ENCODE peak calls at places on chromosomes 4 and X, in seven cellular contexts. H, D, N, C, G, E and Z are unnamed samples.

GRCh38 chrX:3788494-3789233 is 75.2 kb upstream of the PRKX start:
- DNase-seq in E (no peak), N (no peak), H (no peak), D (no peak), G (no peak), C (no peak), Z (no peak)

GRCh38 chr4:47326067-47326466 is 137.4 kb downstream of the COMMD8 start:
- DNase-seq in D (no peak), G (no peak), N (no peak), E (no peak), H (no peak), C (no peak), Z (no peak)

GRCh38 chr4:170071196-170071595 is 18.6 kb downstream of the AADAT start:
- DNase-seq in G (no peak), D (no peak), E (no peak), C (no peak), H (no peak), N (no peak), Z (no peak)

GRCh38 chr4:86338989-86339388 is 20.9 kb downstream of the MAPK10 start:
- DNase-seq in N (no peak), D (no peak), C (no peak), E (no peak), G (no peak), H (peak; percentile 93), Z (no peak)

GRCh38 chr4:159142985-159143384 is 40.1 kb downstream of the RAPGEF2 start:
- DNase-seq in E (no peak), H (no peak), G (no peak), C (no peak), N (no peak), D (no peak), Z (no peak)

GRCh38 chr4:141099326-141099725 is 33.9 kb downstream of the RNF150 start:
- DNase-seq in D (no peak), G (no peak), E (no peak), N (no peak), H (peak; percentile 9), C (no peak), Z (no peak)

GRCh38 chr4:118557298-118557851 is 127.8 kb upstream of the METTL14 start:
- DNase-seq in H (peak; percentile 68), N (peak; percentile 52), G (no peak), C (no peak), E (no peak), D (peak; percentile 6), Z (no peak)

GRCh38 chr4:122003335-122003734 is 51.5 kb upstream of the TRPC3 start:
- DNase-seq in C (no peak), E (no peak), G (no peak), D (peak; percentile 24), H (no peak), N (no peak), Z (peak; percentile 66)

GRCh38 chr4:48801739-48802138 is 21.7 kb upstream of the FRYL start:
- DNase-seq in D (no peak), N (no peak), C (no peak), H (no peak), E (no peak), G (no peak), Z (no peak)

GRCh38 chr4:25531272-25531671 is 124.4 kb upstream of the SLC34A2 start:
- DNase-seq in H (no peak), D (no peak), N (no peak), C (no peak), E (no peak), G (no peak), Z (no peak)

GRCh38 chr4:6953751-6954380 is 44.2 kb downstream of the TBC1D14 start:
- DNase-seq in D (no peak), C (no peak), E (no peak), H (peak; percentile 80), N (no peak), G (no peak), Z (no peak)

GRCh38 chr4:8315343-8316250 is 46.0 kb downstream of the HTRA3 start:
- DNase-seq in D (peak; percentile 48), G (no peak), N (peak; percentile 61), C (peak; percentile 54), E (peak; percentile 85), H (peak; percentile 89), Z (peak; percentile 4)

GRCh38 chr4:26388671-26389070 is 67.9 kb downstream of the RBPJ start:
- DNase-seq in G (no peak), H (no peak), D (no peak), E (no peak), N (no peak), C (no peak), Z (no peak)

GRCh38 chrX:127708155-127708554 is 344.0 kb downstream of the ACTRT1 start:
- DNase-seq in C (peak; percentile 23), D (no peak), N (no peak), G (no peak), H (no peak), E (no peak), Z (no peak)

GRCh38 chrX:69196666-69197065 is 31.4 kb upstream of the PJA1 start:
- DNase-seq in D (no peak), C (no peak), N (no peak), G (no peak), E (no peak), H (no peak), Z (no peak)

GRCh38 chr4:185518494-185518893 is 16.8 kb downstream of the PDLIM3 start:
- DNase-seq in E (no peak), G (no peak), D (no peak), H (no peak), N (no peak), C (no peak), Z (no peak)

GRCh38 chrX:11381464-11381863 is 88.3 kb downstream of the AMELX start:
- DNase-seq in G (no peak), E (no peak), D (peak; percentile 6), C (peak; percentile 2), N (peak; percentile 9), H (peak; percentile 66), Z (peak; percentile 22)

GRCh38 chrX:118221257-118221656 is 104.6 kb upstream of the KLHL13 start:
- DNase-seq in D (no peak), E (no peak), H (no peak), G (no peak), N (no peak), C (no peak), Z (no peak)

GRCh38 chrX:1657367-1658082 is 42.7 kb downstream of the ASMT start:
- DNase-seq in G (no peak), H (no peak), D (no peak), C (no peak), N (no peak), E (no peak), Z (peak; percentile 95)

GRCh38 chrX:10620121-10620699 is at the start of gene MID1:
- DNase-seq in N (peak; percentile 59), E (no peak), C (peak; percentile 44), G (no peak), H (peak; percentile 84), D (peak; percentile 22), Z (peak; percentile 78)

GRCh38 chr4:3321295-3321889 is 28.6 kb downstream of the RGS12 start:
- DNase-seq in N (no peak), E (peak; percentile 77), D (no peak), G (no peak), C (no peak), H (no peak), Z (no peak)

GRCh38 chrX:40849906-40850672 is 114.7 kb upstream of the MED14 start:
- DNase-seq in C (no peak), N (no peak), E (no peak), H (peak; percentile 3), D (peak; percentile 42), G (no peak), Z (no peak)

GRCh38 chrX:13939741-13940597 is 89.7 kb downstream of the GEMIN8 start:
- DNase-seq in H (no peak), G (no peak), C (no peak), D (no peak), N (no peak), E (no peak), Z (no peak)

GRCh38 chr4:89681219-89681618 is 155.7 kb downstream of the SNCA start:
- DNase-seq in E (no peak), N (peak; percentile 19), G (no peak), H (peak; percentile 21), D (no peak), C (peak; percentile 91), Z (peak; percentile 53)

GRCh38 chr4:8379281-8379680 is 61.2 kb downstream of the ACOX3 start:
- DNase-seq in N (no peak), G (no peak), E (no peak), C (no peak), D (no peak), H (no peak), Z (no peak)

GRCh38 chrX:123835661-123836371 is 24.0 kb upstream of the XIAP start:
- DNase-seq in G (no peak), C (no peak), H (peak; percentile 74), E (no peak), N (no peak), D (no peak), Z (no peak)

GRCh38 chrX:50718791-50719190 is 95.2 kb downstream of the SHROOM4 start:
- DNase-seq in G (no peak), E (no peak), H (no peak), D (no peak), N (no peak), C (no peak), Z (no peak)

GRCh38 chr4:94414907-94415306 is 36.8 kb upstream of the PDLIM5 start:
- DNase-seq in D (no peak), G (no peak), E (no peak), N (no peak), C (no peak), H (no peak), Z (no peak)